ENCODE peak calls at places on chromosomes 6 and 20, in seven cellular contexts. O, K, X, T, F, W and C are unnamed samples.

GRCh38 chr20:50558483-50558925 is 48.3 kb downstream of the PTPN1 start:
- DNase-seq in K (peak; percentile 71), W (peak; percentile 83), X (no peak), O (peak; percentile 68), F (no peak), T (no peak), C (no peak)

GRCh38 chr6:71887006-71887743 is 825 bp downstream of the RIMS1 start:
- DNase-seq in T (no peak), W (no peak), F (peak; percentile 56), K (no peak), X (no peak), O (no peak), C (peak; percentile 47)

GRCh38 chr20:50320005-50320909 is 129.6 kb downstream of the CEBPB start:
- DNase-seq in X (no peak), O (no peak), W (no peak), K (no peak), F (peak; percentile 6), T (no peak), C (no peak)

GRCh38 chr6:2480267-2480966 is 235.0 kb upstream of the GMDS start:
- DNase-seq in F (no peak), K (no peak), T (no peak), X (no peak), O (no peak), W (no peak), C (no peak)

GRCh38 chr6:32046450-32047083 is 8.4 kb downstream of the CYP21A2 start:
- DNase-seq in W (peak; percentile 40), F (peak; percentile 85), O (no peak), T (no peak), K (no peak), X (peak; percentile 31), C (peak; percentile 50)

GRCh38 chr20:20432618-20433286 is 64.8 kb downstream of the INSM1 start:
- DNase-seq in O (no peak), W (no peak), X (no peak), F (no peak), T (no peak), K (no peak), C (no peak)

GRCh38 chr6:63640062-63640461 is 4.5 kb downstream of the PHF3 start:
- DNase-seq in K (no peak), T (no peak), F (no peak), O (no peak), X (no peak), W (no peak), C (no peak)

GRCh38 chr6:56850618-56851017 is 104.3 kb upstream of the BEND6 start:
- DNase-seq in K (no peak), F (no peak), W (no peak), T (no peak), X (no peak), O (no peak), C (no peak)

GRCh38 chr6:11236915-11237314 is 4.4 kb upstream of the NEDD9 start:
- DNase-seq in O (no peak), X (no peak), W (no peak), T (no peak), F (no peak), K (no peak), C (no peak)

GRCh38 chr6:159404296-159404695 is 235.1 kb downstream of the FNDC1 start:
- DNase-seq in O (no peak), K (no peak), X (no peak), F (no peak), T (no peak), W (no peak), C (no peak)

GRCh38 chr20:61973515-61974356 is 91.9 kb downstream of the TAF4 start:
- DNase-seq in K (no peak), X (no peak), T (no peak), W (no peak), O (no peak), F (no peak), C (peak; percentile 51)

GRCh38 chr6:113649276-113649675 is 207.9 kb upstream of the MARCKS start:
- DNase-seq in T (no peak), X (no peak), K (no peak), F (no peak), W (no peak), O (no peak), C (no peak)

GRCh38 chr6:64920257-64920656 is 786.8 kb downstream of the EYS start:
- DNase-seq in F (no peak), T (no peak), W (no peak), O (no peak), X (no peak), K (no peak), C (no peak)

GRCh38 chr6:166785131-166785530 is 158.1 kb upstream of the RPS6KA2 start:
- DNase-seq in O (no peak), F (no peak), W (no peak), X (no peak), T (no peak), K (no peak), C (no peak)

GRCh38 chr6:133906050-133906449 is 17.1 kb downstream of the TCF21 start:
- DNase-seq in T (no peak), X (no peak), W (no peak), O (no peak), K (no peak), F (no peak), C (no peak)

GRCh38 chr20:31560900-31561598 is 44.0 kb upstream of the ID1 start:
- DNase-seq in T (no peak), W (no peak), F (no peak), X (no peak), K (peak; percentile 94), O (peak; percentile 91), C (no peak)

GRCh38 chr6:66555082-66555481 is 848.1 kb upstream of the EYS start:
- DNase-seq in T (no peak), X (no peak), O (no peak), F (no peak), W (no peak), K (no peak), C (no peak)

GRCh38 chr6:157302761-157303160 is 20.6 kb downstream of the TMEM242 start:
- DNase-seq in K (no peak), W (no peak), F (no peak), X (no peak), O (no peak), T (no peak), C (no peak)

GRCh38 chr6:10419749-10420545 is 5.1 kb upstream of the TFAP2A start:
- DNase-seq in O (no peak), X (no peak), F (no peak), T (no peak), K (no peak), W (no peak), C (no peak)

GRCh38 chr6:132736239-132736638 is 21.5 kb downstream of the VNN2 start:
- DNase-seq in X (no peak), T (no peak), O (no peak), W (no peak), K (no peak), F (no peak), C (no peak)

GRCh38 chr6:36780517-36781210 is 58.6 kb downstream of the CPNE5 start:
- DNase-seq in X (peak; percentile 18), W (no peak), T (no peak), F (no peak), K (no peak), O (no peak), C (no peak)
- H3K4me2 ChIP-seq in X (peak overlapping the region; percentile 71), W (no peak overlapping the region), T (peak overlapping the region; percentile 32), F (no peak overlapping the region), K (no peak overlapping the region), O (no peak overlapping the region), C (no peak overlapping the region)

DNA sequence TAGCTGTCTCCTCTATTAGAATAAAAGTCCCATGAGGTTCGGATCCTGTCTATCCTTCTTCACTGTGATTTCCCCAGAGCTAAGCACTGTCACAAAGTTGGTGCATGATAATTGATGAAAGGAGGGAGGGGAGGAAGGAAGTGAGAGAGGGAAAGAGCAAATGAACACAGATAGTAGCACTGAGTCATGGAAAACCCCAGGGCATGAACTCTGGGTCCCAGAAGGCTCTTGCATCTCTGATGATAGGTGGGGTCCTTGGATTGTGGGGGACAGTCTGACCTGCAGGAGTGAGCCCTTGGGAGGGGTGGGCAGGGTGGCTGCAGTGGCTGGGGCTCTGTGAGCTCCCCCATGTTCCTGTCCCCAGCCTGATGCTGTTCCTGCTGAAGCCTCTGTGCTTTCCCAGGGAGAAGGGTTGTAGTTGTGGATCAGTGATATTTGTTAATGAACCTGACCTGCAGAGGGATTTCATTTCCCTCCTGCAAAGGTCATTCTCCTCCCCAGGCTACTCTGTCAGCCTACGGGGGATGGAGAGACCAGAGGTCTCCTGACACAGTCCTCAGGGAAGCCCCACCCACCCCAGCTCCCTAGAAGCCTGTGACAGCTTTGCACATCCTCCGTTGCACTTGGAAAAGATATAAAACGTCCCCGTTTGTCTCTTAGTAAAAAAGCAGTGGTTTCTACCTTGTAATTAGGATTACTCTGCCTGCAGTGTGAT is 293.9 kb downstream of the LRFN2 start:
- DNase-seq in F (no peak), W (no peak), X (no peak), T (no peak), K (no peak), O (no peak), C (no peak)
- TF ChIP-seq REST in F (no peak), W (no peak), X (no peak), T (no peak), K (no peak), O (no peak), C (no peak)

GRCh38 chr20:51700809-51701285 is 67.3 kb downstream of the ATP9A start:
- DNase-seq in F (peak; percentile 59), T (no peak), K (peak; percentile 74), O (peak; percentile 35), W (peak; percentile 48), X (peak; percentile 75), C (peak; percentile 87)

GRCh38 chr20:51698252-51698651 is 69.9 kb downstream of the ATP9A start:
- DNase-seq in X (no peak), F (no peak), W (no peak), K (no peak), T (no peak), O (no peak), C (no peak)

GRCh38 chr20:51696304-51697118 is 71.7 kb downstream of the ATP9A start:
- DNase-seq in K (no peak), O (no peak), T (no peak), W (no peak), F (peak; percentile 65), X (no peak), C (no peak)

GRCh38 chr20:51695574-51696303 is 72.5 kb downstream of the ATP9A start:
- DNase-seq in T (no peak), O (no peak), X (peak; percentile 33), W (no peak), K (peak; percentile 46), F (peak; percentile 81), C (no peak)

DNA sequence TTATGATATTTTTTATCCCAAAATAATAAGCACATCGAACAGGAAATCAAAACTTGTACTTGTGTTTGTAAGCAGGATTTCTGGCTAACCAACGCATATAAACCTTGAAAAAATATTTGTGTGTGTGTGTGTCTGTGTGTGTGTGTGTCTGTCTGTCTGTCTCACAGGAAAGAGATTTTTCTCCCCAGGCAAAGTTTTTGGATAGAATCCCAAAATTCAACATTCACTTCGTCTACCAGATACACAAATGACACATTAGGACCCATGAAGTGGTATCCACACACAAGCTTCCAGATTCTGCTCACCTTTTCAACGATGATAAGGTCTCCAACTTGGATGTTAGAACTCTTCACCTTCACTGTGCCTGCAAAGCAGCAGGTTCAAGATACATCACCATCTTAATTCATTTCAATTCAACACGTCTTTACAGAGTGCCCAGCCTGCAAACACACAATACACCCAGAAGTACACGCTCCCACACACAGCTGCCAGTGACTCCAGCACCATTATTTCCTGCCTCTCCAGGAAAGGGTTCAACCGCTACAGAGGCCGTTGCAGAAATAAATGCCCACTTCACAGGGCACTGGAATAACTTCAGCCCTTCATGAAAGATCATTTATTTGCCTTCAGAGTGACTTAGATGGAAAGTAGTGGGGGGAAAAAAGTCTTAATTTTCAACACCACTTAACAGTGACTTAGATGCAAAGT is 70.9 kb downstream of the ATP9A start:
- DNase-seq in F (no peak), O (no peak), T (no peak), X (no peak), K (no peak), W (no peak), C (no peak)
- H3K4me2 ChIP-seq in F (peak overlapping the region; percentile 77), O (no peak overlapping the region), T (no peak overlapping the region), X (no peak overlapping the region), K (peak overlapping the region; percentile 54), W (no peak overlapping the region), C (peak overlapping the region; percentile 53)

GRCh38 chr6:151179321-151179720 is 60.4 kb upstream of the AKAP12 start:
- DNase-seq in O (no peak), T (no peak), X (no peak), K (no peak), F (no peak), W (no peak), C (no peak)
- TF ChIP-seq REST in O (no peak), T (no peak), X (no peak), K (no peak), F (no peak), W (no peak), C (no peak)